ENCODE peak calls at places on chromosomes 2 and 18, in eight cellular contexts. One of them, this sample, is unnamed. For H3K4me1, the result is how much of the 10 kb centered on the place peaks cover.

GRCh38 chr2:69525261-69525660 is 88.0 kb upstream of the NFU1 start:
- DNase-seq in GM23248: no peak
- DNase-seq in left lung: no peak
- DNase-seq in vagina: no peak
- DNase-seq in transverse colon: no peak
- DNase-seq in right atrium auricular region: no peak
- DNase-seq in A549: no peak
- DNase-seq in HCT116: no peak
- DNase-seq in this sample: no peak

GRCh38 chr18:51185075-51185474 is 12.4 kb downstream of the MEX3C start:
- DNase-seq in transverse colon: no peak
- DNase-seq in A549: no peak
- DNase-seq in left lung: no peak
- DNase-seq in HCT116: no peak
- DNase-seq in GM23248: peak
- DNase-seq in vagina: no peak
- DNase-seq in right atrium auricular region: no peak
- DNase-seq in this sample: no peak

GRCh38 chr2:189328451-189329249 is 112.6 kb upstream of the WDR75 start:
- DNase-seq in transverse colon: no peak
- DNase-seq in GM23248: peak
- DNase-seq in HCT116: no peak
- DNase-seq in vagina: no peak
- DNase-seq in right atrium auricular region: no peak
- DNase-seq in A549: no peak
- DNase-seq in left lung: no peak
- DNase-seq in this sample: no peak

GRCh38 chr2:32715981-32716380 is 88.1 kb downstream of the TTC27 start:
- DNase-seq in HCT116: no peak
- DNase-seq in left lung: no peak
- DNase-seq in A549: no peak
- DNase-seq in right atrium auricular region: no peak
- DNase-seq in GM23248: peak
- DNase-seq in vagina: no peak
- DNase-seq in transverse colon: no peak
- DNase-seq in this sample: no peak

GRCh38 chr2:88627055-88627855 is at the start of gene EIF2AK3:
- DNase-seq in HCT116: peak
- DNase-seq in transverse colon: peak
- DNase-seq in vagina: peak
- DNase-seq in left lung: peak
- DNase-seq in right atrium auricular region: peak
- DNase-seq in A549: peak
- DNase-seq in GM23248: peak
- DNase-seq in this sample: peak

GRCh38 chr18:39496986-39497385 is 1931.4 kb upstream of the CELF4 start:
- DNase-seq in A549: no peak
- DNase-seq in left lung: no peak
- DNase-seq in HCT116: no peak
- DNase-seq in vagina: no peak
- DNase-seq in GM23248: no peak
- DNase-seq in transverse colon: no peak
- DNase-seq in right atrium auricular region: no peak
- DNase-seq in this sample: no peak

GRCh38 chr18:75249192-75249551 is 38.6 kb downstream of the TSHZ1 start:
- DNase-seq in A549: no peak
- DNase-seq in right atrium auricular region: no peak
- DNase-seq in HCT116: no peak
- DNase-seq in left lung: no peak
- DNase-seq in transverse colon: no peak
- DNase-seq in vagina: no peak
- DNase-seq in GM23248: no peak
- DNase-seq in this sample: no peak

GRCh38 chr2:17309741-17310339 is 208.4 kb downstream of the RAD51AP2 start:
- DNase-seq in GM23248: peak
- DNase-seq in HCT116: peak
- DNase-seq in A549: peak
- DNase-seq in right atrium auricular region: no peak
- DNase-seq in vagina: no peak
- DNase-seq in transverse colon: peak
- DNase-seq in left lung: no peak
- DNase-seq in this sample: no peak

GRCh38 chr2:133566967-133567645 is 1.2 kb downstream of the NCKAP5 start:
- DNase-seq in left lung: peak
- DNase-seq in A549: peak
- DNase-seq in vagina: no peak
- DNase-seq in transverse colon: peak
- DNase-seq in GM23248: peak
- DNase-seq in right atrium auricular region: peak
- DNase-seq in HCT116: no peak
- DNase-seq in this sample: peak

GRCh38 chr2:208356846-208357574 is 49.6 kb upstream of the PTH2R start:
- DNase-seq in GM23248: no peak
- DNase-seq in A549: no peak
- DNase-seq in vagina: no peak
- DNase-seq in left lung: no peak
- DNase-seq in right atrium auricular region: no peak
- DNase-seq in transverse colon: no peak
- DNase-seq in HCT116: no peak
- DNase-seq in this sample: no peak

GRCh38 chr2:73284296-73285161 is at the start of gene FBXO41:
- DNase-seq in vagina: no peak
- DNase-seq in right atrium auricular region: no peak
- DNase-seq in transverse colon: peak
- DNase-seq in GM23248: peak
- DNase-seq in A549: peak
- DNase-seq in HCT116: no peak
- DNase-seq in left lung: peak
- DNase-seq in this sample: peak

GRCh38 chr2:239152916-239153305 is 247.9 kb downstream of the HDAC4 start:
- DNase-seq in HCT116: no peak
- DNase-seq in right atrium auricular region: no peak
- DNase-seq in vagina: no peak
- DNase-seq in A549: no peak
- DNase-seq in GM23248: no peak
- DNase-seq in transverse colon: no peak
- DNase-seq in left lung: no peak
- DNase-seq in this sample: peak

GRCh38 chr2:133303150-133303549 is 265.1 kb downstream of the NCKAP5 start:
- DNase-seq in vagina: no peak
- DNase-seq in left lung: no peak
- DNase-seq in GM23248: peak
- DNase-seq in right atrium auricular region: no peak
- DNase-seq in A549: peak
- DNase-seq in transverse colon: no peak
- DNase-seq in HCT116: no peak
- DNase-seq in this sample: no peak

GRCh38 chr2:238136820-238137537 is 1.5 kb upstream of the KLHL30 start:
- DNase-seq in A549: peak
- DNase-seq in HCT116: no peak
- DNase-seq in transverse colon: no peak
- DNase-seq in GM23248: peak
- DNase-seq in left lung: peak
- DNase-seq in vagina: no peak
- DNase-seq in right atrium auricular region: peak
- DNase-seq in this sample: peak

GRCh38 chr18:43534511-43534910 is 257.2 kb upstream of the SYT4 start:
- DNase-seq in right atrium auricular region: no peak
- DNase-seq in HCT116: no peak
- DNase-seq in transverse colon: no peak
- DNase-seq in vagina: no peak
- DNase-seq in left lung: no peak
- DNase-seq in GM23248: peak
- DNase-seq in A549: no peak
- DNase-seq in this sample: no peak

GRCh38 chr2:202237787-202238233 is 587 bp downstream of the SUMO1 start:
- DNase-seq in left lung: peak
- DNase-seq in GM23248: peak
- DNase-seq in A549: peak
- DNase-seq in transverse colon: peak
- DNase-seq in right atrium auricular region: no peak
- DNase-seq in vagina: no peak
- DNase-seq in HCT116: no peak
- DNase-seq in this sample: no peak

GRCh38 chr18:69885841-69886531 is 61.7 kb downstream of the CD226 start:
- DNase-seq in right atrium auricular region: no peak
- DNase-seq in transverse colon: no peak
- DNase-seq in A549: no peak
- DNase-seq in HCT116: no peak
- DNase-seq in GM23248: no peak
- DNase-seq in vagina: no peak
- DNase-seq in left lung: no peak
- DNase-seq in this sample: no peak

GRCh38 chr2:12717988-12718661 is 1.4 kb downstream of the TRIB2 start:
- DNase-seq in right atrium auricular region: no peak
- DNase-seq in GM23248: peak
- DNase-seq in HCT116: no peak
- DNase-seq in A549: no peak
- DNase-seq in left lung: no peak
- DNase-seq in transverse colon: no peak
- DNase-seq in vagina: peak
- DNase-seq in this sample: peak
- H3K27ac ChIP-seq in right atrium auricular region: peak
- H3K27ac ChIP-seq in GM23248: peak
- H3K27ac ChIP-seq in HCT116: no peak
- H3K27ac ChIP-seq in A549: no peak
- H3K27ac ChIP-seq in left lung: peak
- H3K27ac ChIP-seq in transverse colon: peak
- H3K27ac ChIP-seq in vagina: peak
- H3K27ac ChIP-seq in this sample: peak

GRCh38 chr2:105378276-105378840 is 20.5 kb downstream of the FHL2 start:
- DNase-seq in vagina: no peak
- DNase-seq in transverse colon: no peak
- DNase-seq in GM23248: no peak
- DNase-seq in HCT116: no peak
- DNase-seq in left lung: no peak
- DNase-seq in A549: no peak
- DNase-seq in right atrium auricular region: peak
- DNase-seq in this sample: no peak

GRCh38 chr2:105381119-105381668 is 17.7 kb downstream of the FHL2 start:
- DNase-seq in transverse colon: no peak
- DNase-seq in right atrium auricular region: peak
- DNase-seq in left lung: no peak
- DNase-seq in A549: no peak
- DNase-seq in vagina: no peak
- DNase-seq in HCT116: no peak
- DNase-seq in GM23248: peak
- DNase-seq in this sample: no peak

GRCh38 chr2:105380432-105381118 is 18.3 kb downstream of the FHL2 start:
- DNase-seq in A549: no peak
- DNase-seq in vagina: no peak
- DNase-seq in right atrium auricular region: peak
- DNase-seq in transverse colon: no peak
- DNase-seq in HCT116: no peak
- DNase-seq in GM23248: peak
- DNase-seq in left lung: no peak
- DNase-seq in this sample: no peak

GRCh38 chr2:105378921-105379383 is 19.9 kb downstream of the FHL2 start:
- DNase-seq in right atrium auricular region: peak
- DNase-seq in left lung: no peak
- DNase-seq in A549: no peak
- DNase-seq in HCT116: no peak
- DNase-seq in vagina: no peak
- DNase-seq in transverse colon: no peak
- DNase-seq in GM23248: peak
- DNase-seq in this sample: no peak

DNA sequence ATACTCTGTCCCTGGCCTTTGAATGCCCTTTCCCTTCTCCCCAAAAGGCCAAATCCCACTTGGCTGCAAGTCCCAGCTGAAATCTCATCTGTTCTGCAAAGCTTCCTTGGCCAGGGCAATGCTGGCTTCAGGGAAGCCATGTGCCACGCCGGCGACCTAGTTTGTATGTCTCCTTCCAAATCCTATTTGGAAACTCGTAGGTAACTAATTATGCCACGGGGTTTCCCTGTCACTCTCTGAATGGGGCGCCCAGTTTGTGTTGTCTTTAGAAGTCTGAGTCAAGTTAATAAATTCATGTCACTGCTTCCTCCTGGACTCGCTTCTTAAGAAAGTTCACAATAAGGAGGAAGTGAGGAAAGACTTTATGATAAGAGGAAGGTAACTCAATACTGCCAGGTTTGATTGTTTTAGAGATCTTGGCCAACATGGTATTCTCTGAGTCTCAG is 19.1 kb downstream of the FHL2 start:
- DNase-seq in right atrium auricular region: peak
- DNase-seq in vagina: no peak
- DNase-seq in HCT116: no peak
- DNase-seq in A549: no peak
- DNase-seq in GM23248: peak
- DNase-seq in left lung: no peak
- DNase-seq in transverse colon: no peak
- DNase-seq in this sample: no peak
- H3K4me1 ChIP-seq in right atrium auricular region: half or more
- H3K4me1 ChIP-seq in vagina: under half
- H3K4me1 ChIP-seq in HCT116: under half
- H3K4me1 ChIP-seq in A549: under half
- H3K4me1 ChIP-seq in GM23248: half or more
- H3K4me1 ChIP-seq in left lung: under half
- H3K4me1 ChIP-seq in transverse colon: under half
- H3K4me1 ChIP-seq in this sample: under half

GRCh38 chr2:46707909-46708308 is 207.7 kb downstream of the MCFD2 start:
- DNase-seq in A549: no peak
- DNase-seq in left lung: no peak
- DNase-seq in vagina: no peak
- DNase-seq in right atrium auricular region: no peak
- DNase-seq in transverse colon: no peak
- DNase-seq in GM23248: no peak
- DNase-seq in HCT116: no peak
- DNase-seq in this sample: no peak

GRCh38 chr2:46704593-46704992 is 211.0 kb downstream of the MCFD2 start:
- DNase-seq in GM23248: no peak
- DNase-seq in left lung: no peak
- DNase-seq in A549: no peak
- DNase-seq in transverse colon: no peak
- DNase-seq in vagina: no peak
- DNase-seq in right atrium auricular region: no peak
- DNase-seq in HCT116: no peak
- DNase-seq in this sample: no peak

GRCh38 chr2:46706264-46706983 is 209.2 kb downstream of the MCFD2 start:
- DNase-seq in A549: no peak
- DNase-seq in right atrium auricular region: no peak
- DNase-seq in transverse colon: no peak
- DNase-seq in left lung: no peak
- DNase-seq in vagina: no peak
- DNase-seq in GM23248: peak
- DNase-seq in HCT116: no peak
- DNase-seq in this sample: no peak

GRCh38 chr2:46703588-46703987 is 212.0 kb downstream of the MCFD2 start:
- DNase-seq in HCT116: no peak
- DNase-seq in GM23248: peak
- DNase-seq in A549: no peak
- DNase-seq in vagina: no peak
- DNase-seq in right atrium auricular region: no peak
- DNase-seq in left lung: no peak
- DNase-seq in transverse colon: no peak
- DNase-seq in this sample: no peak

GRCh38 chr2:46705663-46706062 is 209.9 kb downstream of the MCFD2 start:
- DNase-seq in GM23248: peak
- DNase-seq in left lung: no peak
- DNase-seq in vagina: no peak
- DNase-seq in right atrium auricular region: no peak
- DNase-seq in HCT116: no peak
- DNase-seq in transverse colon: no peak
- DNase-seq in A549: no peak
- DNase-seq in this sample: no peak
- H3K4me3 ChIP-seq in GM23248: peak
- H3K4me3 ChIP-seq in left lung: no peak
- H3K4me3 ChIP-seq in vagina: no peak
- H3K4me3 ChIP-seq in right atrium auricular region: no peak
- H3K4me3 ChIP-seq in HCT116: no peak
- H3K4me3 ChIP-seq in transverse colon: no peak
- H3K4me3 ChIP-seq in A549: no peak
- H3K4me3 ChIP-seq in this sample: no peak

GRCh38 chr2:171798156-171798815 is 95.8 kb downstream of the SLC25A12 start:
- DNase-seq in GM23248: peak
- DNase-seq in HCT116: no peak
- DNase-seq in A549: no peak
- DNase-seq in transverse colon: no peak
- DNase-seq in left lung: no peak
- DNase-seq in right atrium auricular region: no peak
- DNase-seq in vagina: no peak
- DNase-seq in this sample: no peak
- H3K27ac ChIP-seq in GM23248: peak
- H3K27ac ChIP-seq in HCT116: no peak
- H3K27ac ChIP-seq in A549: no peak
- H3K27ac ChIP-seq in transverse colon: no peak
- H3K27ac ChIP-seq in left lung: no peak
- H3K27ac ChIP-seq in right atrium auricular region: no peak
- H3K27ac ChIP-seq in vagina: no peak
- H3K27ac ChIP-seq in this sample: no peak